ENCODE peak calls at places on chromosome 20, in six cellular contexts. Q, Z, B, C, P and T are unnamed samples.
A peak's percentile ranks its signal among the peaks of the same experiment; 100 is the strongest.

GRCh38 chr20:37194616-37195015 is 15.3 kb upstream of the MROH8 start:
- DNase-seq in Q (no peak), Z (no peak), B (no peak), C (no peak), P (no peak), T (no peak)

GRCh38 chr20:45611054-45611453 is 18.5 kb upstream of the WFDC10A start:
- DNase-seq in Q (no peak), Z (no peak), B (no peak), C (no peak), P (no peak), T (no peak)

GRCh38 chr20:11979306-11980128 is 61.8 kb downstream of the BTBD3 start:
- DNase-seq in Q (no peak), Z (no peak), B (no peak), C (no peak), P (no peak), T (no peak)

GRCh38 chr20:41365785-41366545 is 653 bp downstream of the EMILIN3 start:
- DNase-seq in Q (no peak), Z (no peak), B (no peak), C (no peak), P (no peak), T (no peak)

GRCh38 chr20:44648068-44648467 is 3.4 kb downstream of the ADA start:
- DNase-seq in Q (no peak), Z (peak; percentile 22), B (no peak), C (no peak), P (no peak), T (no peak)

GRCh38 chr20:40689100-40689942 is at the start of gene MAFB:
- DNase-seq in Q (peak; percentile 92), Z (peak; percentile 95), B (peak; percentile 80), C (peak; percentile 40), P (peak; percentile 34), T (peak; percentile 93)

GRCh38 chr20:13412806-13413445 is 191.9 kb downstream of the ISM1 start:
- DNase-seq in Q (no peak), Z (no peak), B (no peak), C (no peak), P (no peak), T (no peak)

GRCh38 chr20:34544109-34544793 is 14.3 kb upstream of the MAP1LC3A start:
- DNase-seq in Q (no peak), Z (no peak), B (peak; percentile 33), C (no peak), P (no peak), T (no peak)

GRCh38 chr20:35604444-35604750 is 11.2 kb upstream of the SPAG4 start:
- DNase-seq in Q (no peak), Z (no peak), B (peak; percentile 65), C (peak; percentile 50), P (no peak), T (no peak)

GRCh38 chr20:53020834-53021233 is 48.7 kb downstream of the TSHZ2 start:
- DNase-seq in Q (no peak), Z (no peak), B (no peak), C (no peak), P (no peak), T (no peak)

GRCh38 chr20:33076662-33077398 is 2.6 kb upstream of the BPIFB4 start:
- DNase-seq in Q (no peak), Z (no peak), B (no peak), C (no peak), P (no peak), T (no peak)

GRCh38 chr20:16541878-16542277 is 31.4 kb downstream of the KIF16B start:
- DNase-seq in Q (no peak), Z (no peak), B (no peak), C (no peak), P (no peak), T (no peak)

GRCh38 chr20:51481311-51481997 is 61.1 kb downstream of the NFATC2 start:
- DNase-seq in Q (no peak), Z (no peak), B (no peak), C (peak; percentile 54), P (no peak), T (no peak)

GRCh38 chr20:20797521-20798310 is 85.3 kb upstream of the RALGAPA2 start:
- DNase-seq in Q (no peak), Z (no peak), B (no peak), C (no peak), P (no peak), T (no peak)

GRCh38 chr20:40583195-40583594 is 105.8 kb downstream of the MAFB start:
- DNase-seq in Q (peak; percentile 28), Z (peak; percentile 55), B (peak; percentile 19), C (no peak), P (no peak), T (no peak)

GRCh38 chr20:63860325-63861051 is 810 bp upstream of the ABHD16B start:
- DNase-seq in Q (no peak), Z (peak; percentile 45), B (no peak), C (no peak), P (no peak), T (no peak)

GRCh38 chr20:40980106-40980827 is 48.4 kb upstream of the TOP1 start:
- DNase-seq in Q (no peak), Z (no peak), B (no peak), C (peak; percentile 3), P (no peak), T (no peak)

GRCh38 chr20:62358728-62359490 is 8.2 kb downstream of the LAMA5 start:
- DNase-seq in Q (no peak), Z (no peak), B (no peak), C (no peak), P (no peak), T (no peak)
- H3K4me1 ChIP-seq in Q (peaks cover 97% of the 10 kb centered on the region), Z (peaks cover 86% of the 10 kb centered on the region), B (peaks cover 65% of the 10 kb centered on the region), C (peaks cover 80% of the 10 kb centered on the region), P (peaks cover 99% of the 10 kb centered on the region), T (peaks cover 7% of the 10 kb centered on the region)

DNA sequence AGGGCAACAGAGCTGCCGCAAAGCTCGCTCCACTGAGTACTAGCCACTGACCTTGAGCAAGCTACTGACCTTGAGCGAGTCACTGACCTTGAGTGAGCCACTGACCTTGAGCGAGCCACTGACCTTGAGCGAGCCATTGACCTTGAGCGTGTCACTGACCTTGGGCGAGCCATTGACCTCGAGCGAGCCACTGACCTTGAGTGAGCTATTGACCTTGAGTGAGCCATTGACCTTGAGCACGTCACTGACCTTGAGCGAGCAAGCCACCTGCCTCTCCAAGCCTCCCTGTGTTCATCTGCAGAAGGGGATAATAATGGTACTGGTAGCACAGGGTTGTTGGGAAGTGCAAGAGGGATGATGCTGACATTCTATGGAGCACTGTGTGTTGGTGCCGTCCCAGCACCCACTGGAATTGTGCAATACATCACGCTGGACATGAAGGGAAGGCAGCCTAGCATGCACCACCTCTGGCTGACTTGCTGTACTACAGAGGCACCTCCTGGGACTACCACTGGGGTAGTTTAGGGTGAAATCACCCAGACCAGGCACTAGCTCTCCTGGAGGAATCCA is 60.2 kb downstream of the CTCFL start:
- DNase-seq in Q (no peak), Z (peak; percentile 50), B (no peak), C (no peak), P (no peak), T (no peak)
- TF ChIP-seq CTCF in Q (no peak), Z (no peak), B (no peak), C (no peak), P (peak; percentile 24), T (no peak)

GRCh38 chr20:25407311-25408169 is at the start of gene GINS1:
- DNase-seq in Q (peak; percentile 69), Z (peak; percentile 84), B (peak; percentile 85), C (peak; percentile 64), P (peak; percentile 23), T (peak; percentile 79)
- TF ChIP-seq POLR2A in Q (no peak), Z (no peak), B (peak; percentile 42), C (peak; percentile 8), P (no peak), T (peak; percentile 15)

GRCh38 chr20:62192635-62193034 is 9.8 kb downstream of the MTG2 start:
- DNase-seq in Q (no peak), Z (no peak), B (no peak), C (no peak), P (no peak), T (no peak)

GRCh38 chr20:62193079-62194025 is 10.5 kb downstream of the MTG2 start:
- DNase-seq in Q (no peak), Z (no peak), B (no peak), C (no peak), P (no peak), T (no peak)

GRCh38 chr20:62195072-62195400 is 12.2 kb downstream of the MTG2 start:
- DNase-seq in Q (no peak), Z (no peak), B (no peak), C (no peak), P (no peak), T (no peak)

GRCh38 chr20:62190639-62191411 is 8.0 kb downstream of the MTG2 start:
- DNase-seq in Q (no peak), Z (no peak), B (no peak), C (no peak), P (no peak), T (no peak)

DNA sequence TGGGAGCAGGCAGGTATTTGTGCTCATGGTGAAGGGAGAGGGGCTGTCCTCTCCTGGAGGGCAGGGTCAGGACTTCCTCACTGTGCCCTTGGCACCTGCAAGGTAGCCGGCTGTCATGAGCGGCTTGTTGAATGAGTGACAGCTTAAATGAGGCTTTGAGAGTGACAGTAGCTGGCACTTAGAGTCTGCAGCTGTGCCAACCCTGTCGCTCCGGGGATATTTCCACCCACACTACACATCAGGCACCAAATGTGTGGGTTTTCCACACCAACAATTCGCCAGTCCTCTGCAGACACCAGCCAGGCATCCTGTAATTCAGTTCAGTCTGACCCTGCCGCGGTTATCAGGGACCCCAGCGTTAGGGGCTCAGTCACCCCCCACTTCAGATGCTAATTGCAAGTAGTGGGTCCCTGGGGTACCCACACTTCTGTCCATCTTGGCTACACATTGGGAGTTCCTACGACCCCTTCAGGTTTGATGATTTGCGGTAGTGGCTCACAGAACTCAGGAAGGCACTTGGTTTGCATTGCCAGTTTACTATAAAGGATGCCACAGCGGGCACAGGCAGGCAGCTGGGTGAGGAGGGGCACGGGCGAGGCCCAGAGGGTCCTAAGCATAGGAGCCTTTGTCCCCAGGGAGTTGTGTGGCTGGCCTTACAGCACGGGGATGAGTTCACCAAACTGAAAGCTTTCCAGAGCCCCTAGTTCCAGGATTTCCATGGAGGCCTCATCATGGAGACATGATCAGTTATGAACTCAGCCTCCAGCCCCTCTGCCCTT is 9.1 kb downstream of the MTG2 start:
- DNase-seq in Q (no peak), Z (no peak), B (no peak), C (no peak), P (no peak), T (no peak)
- H3K4me1 ChIP-seq in Q (peaks cover 17% of the 10 kb centered on the region), Z (peaks cover 1% of the 10 kb centered on the region), B (no peaks in the 10 kb centered on the region), C (no peaks in the 10 kb centered on the region), P (peaks cover 10% of the 10 kb centered on the region), T (no peaks in the 10 kb centered on the region)